ENCODE peak calls at places on chromosome 7, in five cellular contexts. F, U, G, B and T are unnamed samples.

GRCh38 chr7:5430612-5430947 is 6.9 kb upstream of the TNRC18 start:
- DNase-seq in F (no peak), B (no peak), G (no peak), U (no peak), T (no peak)

GRCh38 chr7:123995617-123996326 is 37.1 kb downstream of the TMEM229A start:
- DNase-seq in G (no peak), B (no peak), U (no peak), F (no peak), T (no peak)

GRCh38 chr7:48110868-48111267 is 21.8 kb downstream of the UPP1 start:
- DNase-seq in F (no peak), B (no peak), U (no peak), G (no peak), T (no peak)

GRCh38 chr7:2255145-2256139 is 13.4 kb downstream of the NUDT1 start:
- DNase-seq in U (no peak), G (peak), B (no peak), F (no peak), T (no peak)

GRCh38 chr7:84848219-84848973 is 338.5 kb downstream of the SEMA3D start:
- DNase-seq in G (no peak), U (no peak), B (no peak), F (no peak), T (no peak)

GRCh38 chr7:90178592-90179279 is 24.5 kb downstream of the STEAP1 start:
- DNase-seq in F (no peak), B (peak), U (no peak), G (peak), T (no peak)

GRCh38 chr7:72272479-72272878 is 139.7 kb downstream of the CALN1 start:
- DNase-seq in G (no peak), F (no peak), B (no peak), U (no peak), T (no peak)

GRCh38 chr7:88306590-88307048 is at the start of gene STEAP4:
- DNase-seq in G (peak), F (peak), B (peak), U (peak), T (no peak)

GRCh38 chr7:3518546-3518945 is 217.5 kb downstream of the SDK1 start:
- DNase-seq in G (no peak), B (no peak), U (no peak), F (no peak), T (no peak)

GRCh38 chr7:95396136-95397032 is at the start of gene PON3:
- DNase-seq in F (peak), G (no peak), U (peak), B (peak), T (no peak)

GRCh38 chr7:12053561-12053960 is 157.5 kb upstream of the TMEM106B start:
- DNase-seq in G (no peak), B (no peak), F (no peak), U (no peak), T (no peak)

GRCh38 chr7:24685706-24686105 is 71.6 kb downstream of the GSDME start:
- DNase-seq in B (no peak), G (peak), F (no peak), U (peak), T (no peak)

GRCh38 chr7:50190772-50191171 is 97.7 kb upstream of the ZPBP start:
- DNase-seq in U (no peak), G (no peak), F (no peak), B (no peak), T (no peak)

GRCh38 chr7:105677803-105678583 is 96.7 kb upstream of the EFCAB10 start:
- DNase-seq in G (no peak), B (peak), F (no peak), U (no peak), T (no peak)

GRCh38 chr7:156612930-156613329 is 27.6 kb upstream of the RNF32 start:
- DNase-seq in B (peak), G (no peak), U (no peak), F (no peak), T (peak)

GRCh38 chr7:132738254-132738653 is 162.0 kb upstream of the PLXNA4 start:
- DNase-seq in F (no peak), B (no peak), G (peak), U (no peak), T (no peak)

GRCh38 chr7:55387062-55387965 is 22.2 kb downstream of the LANCL2 start:
- DNase-seq in B (no peak), F (no peak), G (no peak), U (peak), T (no peak)

GRCh38 chr7:40279991-40280390 is 145.2 kb downstream of the SUGCT start:
- DNase-seq in F (no peak), B (no peak), U (no peak), G (no peak), T (no peak)

GRCh38 chr7:106841896-106842390 is 23.1 kb upstream of the PIK3CG start:
- DNase-seq in F (no peak), U (no peak), G (peak), B (no peak), T (no peak)

GRCh38 chr7:117025891-117026290 is 72.6 kb downstream of the ST7 start:
- DNase-seq in U (no peak), G (no peak), F (no peak), B (no peak), T (no peak)